ENCODE peak calls at places on chromosomes 1 and 21, in five cellular contexts. F, W, V, Q and Y are unnamed samples.

GRCh38 chr1:24664507-24665033 is 21.5 kb downstream of the SRRM1 start:
- DNase-seq in V (no peak), W (no peak), F (no peak), Q (no peak), Y (no peak)

GRCh38 chr21:42061866-42062542 is 9.1 kb upstream of the UMODL1 start:
- DNase-seq in F (no peak), V (no peak), W (no peak), Q (no peak), Y (no peak)

GRCh38 chr1:171431994-171432393 is 53.3 kb upstream of the PRRC2C start:
- DNase-seq in F (no peak), Q (no peak), V (no peak), W (no peak), Y (no peak)

GRCh38 chr1:235108876-235109275 is 19.8 kb downstream of the TOMM20 start:
- DNase-seq in F (no peak), Q (no peak), W (no peak), V (no peak), Y (no peak)

GRCh38 chr1:229140018-229140417 is 130.9 kb upstream of the RAB4A start:
- DNase-seq in W (no peak), Q (no peak), V (no peak), F (no peak), Y (no peak)

GRCh38 chr1:203512830-203513578 is 19.1 kb downstream of the OPTC start:
- DNase-seq in W (peak), V (peak), F (no peak), Q (peak), Y (peak)

GRCh38 chr21:43287974-43288755 is 119.4 kb downstream of the CRYAA start:
- DNase-seq in F (peak), W (peak), Q (no peak), V (no peak), Y (no peak)

GRCh38 chr1:61887076-61887867 is 145.0 kb downstream of the PATJ start:
- DNase-seq in V (no peak), W (no peak), Q (no peak), F (no peak), Y (peak)

GRCh38 chr1:184036517-184036949 is 995 bp downstream of the COLGALT2 start:
- DNase-seq in F (peak), W (peak), Q (peak), V (no peak), Y (no peak)

GRCh38 chr1:156639601-156640101 is 2.3 kb upstream of the BCAN start:
- DNase-seq in Q (no peak), V (no peak), W (no peak), F (no peak), Y (no peak)

GRCh38 chr21:38898422-38899098 is 92.8 kb downstream of the ETS2 start:
- DNase-seq in F (no peak), Q (no peak), W (no peak), V (no peak), Y (no peak)

GRCh38 chr1:99849413-99849743 is 783 bp upstream of the AGL start:
- DNase-seq in Q (no peak), F (no peak), V (no peak), W (peak), Y (peak)

GRCh38 chr1:97186381-97186780 is 464.8 kb downstream of the PTBP2 start:
- DNase-seq in F (no peak), V (peak), Q (no peak), W (peak), Y (peak)

GRCh38 chr1:31785020-31785946 is 21.1 kb upstream of the ADGRB2 start:
- DNase-seq in Q (peak), V (no peak), W (no peak), F (peak), Y (no peak)

GRCh38 chr1:210151063-210151672 is 81.4 kb upstream of the SERTAD4 start:
- DNase-seq in F (no peak), V (no peak), W (no peak), Q (no peak), Y (no peak)

GRCh38 chr1:228224198-228225164 is 16.6 kb downstream of the OBSCN start:
- DNase-seq in W (no peak), Q (no peak), V (no peak), F (no peak), Y (no peak)

GRCh38 chr21:24298040-24298439 is 1309.2 kb downstream of the MRPL39 start:
- DNase-seq in W (no peak), V (no peak), F (no peak), Q (no peak), Y (no peak)

GRCh38 chr1:51157411-51157810 is 55.4 kb downstream of the C1orf185 start:
- DNase-seq in Q (no peak), V (no peak), F (no peak), W (no peak), Y (no peak)

GRCh38 chr1:37854406-37854805 is 5.0 kb downstream of the MTF1 start:
- DNase-seq in W (no peak), V (no peak), F (no peak), Q (no peak), Y (no peak)

GRCh38 chr1:37850352-37850955 is 8.9 kb downstream of the MTF1 start:
- DNase-seq in Q (no peak), V (peak), W (no peak), F (no peak), Y (peak)

GRCh38 chr1:37851271-37851670 is 8.1 kb downstream of the MTF1 start:
- DNase-seq in F (no peak), V (no peak), W (no peak), Q (no peak), Y (no peak)

GRCh38 chr1:37851782-37852210 is 7.6 kb downstream of the MTF1 start:
- DNase-seq in Q (no peak), F (no peak), W (no peak), V (peak), Y (peak)

GRCh38 chr1:37853157-37853556 is 6.2 kb downstream of the MTF1 start:
- DNase-seq in Q (no peak), F (no peak), W (no peak), V (no peak), Y (no peak)
- H3K4me3 ChIP-seq in Q (no peak), F (no peak), W (no peak), V (no peak), Y (no peak)

DNA sequence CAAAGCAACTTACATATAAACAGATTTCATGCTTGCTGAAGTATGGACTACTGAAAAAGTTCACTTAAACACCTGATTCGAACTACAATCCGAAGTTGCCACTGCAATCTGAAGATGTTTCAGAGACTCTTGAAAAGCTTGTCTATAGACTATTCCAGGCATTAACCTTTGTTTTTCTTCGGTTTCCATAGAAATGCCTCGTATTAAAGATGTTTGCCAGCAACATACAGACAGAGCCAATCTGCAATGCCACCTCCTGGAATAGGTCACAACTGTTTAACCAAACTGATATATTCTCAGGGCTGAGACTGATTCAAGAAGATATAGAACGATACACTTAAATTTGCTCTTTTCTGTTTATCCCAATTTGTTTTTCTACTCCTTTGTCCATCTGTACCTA is 28.9 kb upstream of the DMRTB1 start:
- DNase-seq in F (no peak), V (no peak), W (no peak), Q (no peak), Y (peak)
- TF ChIP-seq CTCF in F (no peak), V (no peak), W (no peak), Q (no peak), Y (no peak)

GRCh38 chr1:205271745-205272144 is 44.0 kb downstream of the TMCC2 start:
- DNase-seq in Q (no peak), F (no peak), V (no peak), W (no peak), Y (no peak)
- H3K4me3 ChIP-seq in Q (no peak), F (no peak), V (no peak), W (no peak), Y (no peak)

GRCh38 chr1:207876129-207876528 is 34.8 kb downstream of the CD34 start:
- DNase-seq in V (no peak), Q (no peak), W (peak), F (no peak), Y (peak)
- TF ChIP-seq CTCF in V (peak), Q (no peak), W (peak), F (no peak), Y (peak)

GRCh38 chr1:32965251-32965643 is 638 bp upstream of the RNF19B start:
- DNase-seq in V (no peak), W (no peak), Q (no peak), F (no peak), Y (no peak)
- H3K4me3 ChIP-seq in V (peak), W (peak), Q (peak), F (peak), Y (peak)

DNA sequence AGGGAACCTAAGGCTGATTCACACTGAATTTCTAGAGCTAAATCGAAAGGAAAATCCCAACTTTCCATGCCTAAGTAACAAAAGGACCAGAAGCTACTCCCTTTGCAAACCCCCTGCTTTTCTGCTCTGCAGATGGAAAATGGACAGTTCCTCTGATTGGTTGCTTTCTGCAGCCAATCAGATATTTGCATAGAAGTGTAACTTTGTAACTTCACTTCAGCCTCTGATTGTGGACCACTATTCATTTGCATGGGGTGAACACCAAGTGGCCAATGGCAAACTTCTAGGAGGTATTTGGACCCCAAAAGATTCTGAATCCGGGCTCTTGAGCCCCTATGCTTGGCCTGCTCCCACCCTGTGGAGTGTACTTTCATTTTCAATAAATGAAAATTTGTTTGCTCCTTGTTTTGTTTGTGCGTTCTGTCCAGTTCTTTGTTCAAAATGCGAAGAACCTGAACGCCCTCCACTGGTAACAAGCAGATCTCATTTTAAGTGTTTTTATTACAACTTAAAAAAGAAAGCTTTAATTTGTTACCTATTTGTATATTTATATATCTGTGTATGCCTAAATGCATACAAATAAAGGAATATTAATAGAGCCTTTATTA is 6.4 kb upstream of the GSTM4 start:
- DNase-seq in V (peak), W (no peak), F (no peak), Q (no peak), Y (peak)
- TF ChIP-seq CTCF in V (peak), W (peak), F (peak), Q (no peak), Y (peak)

DNA sequence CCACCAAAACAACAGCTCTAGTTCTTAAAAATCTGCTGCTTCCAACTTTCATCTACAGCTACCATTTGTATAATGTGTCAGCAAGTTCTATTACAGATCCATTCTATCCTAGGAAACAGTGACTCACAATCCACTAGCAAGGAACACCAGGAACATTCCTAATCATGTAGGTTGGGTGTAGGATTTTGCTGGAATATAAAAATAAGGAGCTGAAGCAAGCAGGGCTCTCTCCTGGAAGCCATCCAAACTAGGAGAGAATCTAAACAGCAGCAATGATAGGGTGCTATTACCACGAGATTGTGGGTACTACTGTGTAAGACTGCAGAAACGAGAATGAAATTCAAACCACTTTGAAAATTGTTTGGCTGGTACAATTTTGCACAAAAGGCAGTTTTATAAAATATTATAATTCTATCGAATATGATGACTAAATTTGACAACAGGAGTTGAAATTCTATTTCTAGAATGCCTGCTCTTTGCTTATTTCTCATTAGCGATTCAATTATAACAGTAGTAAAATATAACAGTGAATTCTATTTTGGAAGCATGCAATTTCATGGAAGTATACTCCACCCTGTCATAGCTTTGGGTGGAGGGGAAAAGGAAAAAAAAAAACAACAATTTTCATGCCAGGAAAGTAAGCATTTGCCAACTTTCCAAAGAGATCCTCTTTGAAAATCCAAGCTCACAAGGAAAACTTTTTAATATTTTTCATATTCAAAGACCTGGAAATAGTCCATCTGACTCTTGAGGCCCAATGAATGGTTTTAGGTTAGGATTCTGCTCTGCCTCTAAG is 134.8 kb downstream of the PTPN14 start:
- DNase-seq in Q (no peak), W (no peak), V (peak), F (no peak), Y (peak)
- H3K4me3 ChIP-seq in Q (no peak), W (no peak), V (no peak), F (no peak), Y (no peak)